ENCODE peak calls at places on chromosomes 11 and 22, in seven cellular contexts. One of them, this sample, is unnamed.

GRCh38 chr11:123429851-123430735 is at the start of gene GRAMD1B:
- DNase-seq in M059J: peak; percentile 95
- DNase-seq in retinal pigment epithelial cell: peak; percentile 43
- DNase-seq in HFF-Myc: no peak
- DNase-seq in activated naive CD8-positive, alpha-beta T cell treated with anti-CD3 and anti-CD28 coated beads, Interleukin-2, amount 50 U/mL, for 24 hours: peak; percentile 77
- DNase-seq in HS-27A: no peak
- DNase-seq in A172: peak; percentile 38
- DNase-seq in this sample: peak; percentile 93

GRCh38 chr11:88523362-88524028 is 186.0 kb upstream of the CTSC start:
- DNase-seq in retinal pigment epithelial cell: no peak
- DNase-seq in activated naive CD8-positive, alpha-beta T cell treated with anti-CD3 and anti-CD28 coated beads, Interleukin-2, amount 50 U/mL, for 24 hours: no peak
- DNase-seq in M059J: peak; percentile 61
- DNase-seq in HFF-Myc: no peak
- DNase-seq in HS-27A: peak; percentile 49
- DNase-seq in A172: peak; percentile 13
- DNase-seq in this sample: no peak

GRCh38 chr11:104164028-104164520 is at the start of gene PDGFD:
- DNase-seq in retinal pigment epithelial cell: peak; percentile 52
- DNase-seq in HFF-Myc: peak; percentile 37
- DNase-seq in A172: peak; percentile 52
- DNase-seq in M059J: peak; percentile 83
- DNase-seq in activated naive CD8-positive, alpha-beta T cell treated with anti-CD3 and anti-CD28 coated beads, Interleukin-2, amount 50 U/mL, for 24 hours: peak; percentile 29
- DNase-seq in HS-27A: no peak
- DNase-seq in this sample: no peak

GRCh38 chr11:105989124-105989523 is 32.9 kb downstream of the MSANTD4 start:
- DNase-seq in HFF-Myc: no peak
- DNase-seq in HS-27A: no peak
- DNase-seq in M059J: no peak
- DNase-seq in A172: no peak
- DNase-seq in retinal pigment epithelial cell: no peak
- DNase-seq in activated naive CD8-positive, alpha-beta T cell treated with anti-CD3 and anti-CD28 coated beads, Interleukin-2, amount 50 U/mL, for 24 hours: no peak
- DNase-seq in this sample: no peak

GRCh38 chr11:13965337-13965736 is 2.8 kb downstream of the SPON1 start:
- DNase-seq in HFF-Myc: no peak
- DNase-seq in A172: no peak
- DNase-seq in M059J: no peak
- DNase-seq in retinal pigment epithelial cell: no peak
- DNase-seq in HS-27A: no peak
- DNase-seq in activated naive CD8-positive, alpha-beta T cell treated with anti-CD3 and anti-CD28 coated beads, Interleukin-2, amount 50 U/mL, for 24 hours: no peak
- DNase-seq in this sample: no peak

GRCh38 chr11:66316849-66317251 is at the start of gene CD248:
- DNase-seq in HFF-Myc: no peak
- DNase-seq in retinal pigment epithelial cell: no peak
- DNase-seq in activated naive CD8-positive, alpha-beta T cell treated with anti-CD3 and anti-CD28 coated beads, Interleukin-2, amount 50 U/mL, for 24 hours: peak; percentile 34
- DNase-seq in HS-27A: no peak
- DNase-seq in M059J: no peak
- DNase-seq in A172: no peak
- DNase-seq in this sample: peak; percentile 66

GRCh38 chr11:36073411-36074203 is 129.7 kb downstream of the LDLRAD3 start:
- DNase-seq in A172: peak; percentile 40
- DNase-seq in M059J: peak; percentile 74
- DNase-seq in HS-27A: no peak
- DNase-seq in activated naive CD8-positive, alpha-beta T cell treated with anti-CD3 and anti-CD28 coated beads, Interleukin-2, amount 50 U/mL, for 24 hours: no peak
- DNase-seq in retinal pigment epithelial cell: peak; percentile 55
- DNase-seq in HFF-Myc: peak; percentile 41
- DNase-seq in this sample: no peak

GRCh38 chr11:86440305-86440716 is 65.6 kb downstream of the CCDC81 start:
- DNase-seq in retinal pigment epithelial cell: no peak
- DNase-seq in A172: no peak
- DNase-seq in HS-27A: no peak
- DNase-seq in M059J: no peak
- DNase-seq in activated naive CD8-positive, alpha-beta T cell treated with anti-CD3 and anti-CD28 coated beads, Interleukin-2, amount 50 U/mL, for 24 hours: no peak
- DNase-seq in HFF-Myc: no peak
- DNase-seq in this sample: no peak

GRCh38 chr22:24982301-24983056 is 30.0 kb downstream of the KIAA1671 start:
- DNase-seq in retinal pigment epithelial cell: no peak
- DNase-seq in HS-27A: no peak
- DNase-seq in M059J: peak; percentile 26
- DNase-seq in activated naive CD8-positive, alpha-beta T cell treated with anti-CD3 and anti-CD28 coated beads, Interleukin-2, amount 50 U/mL, for 24 hours: no peak
- DNase-seq in HFF-Myc: no peak
- DNase-seq in A172: no peak
- DNase-seq in this sample: no peak